ENCODE peak calls at places on chromosome 19, in ten cellular contexts. One of them, this sample, is unnamed.
A peak's percentile ranks its signal among the peaks of the same experiment; 100 is the strongest.

GRCh38 chr19:10292206-10292788 is 2.5 kb downstream of the ICAM5 start:
- DNase-seq in tibial artery: peak; percentile 82
- DNase-seq in GM23248: peak; percentile 91
- DNase-seq in tibial nerve: peak; percentile 47
- DNase-seq in CD8-positive, alpha-beta memory T cell: peak; percentile 72
- DNase-seq in HL-60: no peak
- DNase-seq in endodermal cell: peak; percentile 98
- DNase-seq in body of pancreas: peak; percentile 71
- DNase-seq in WERI-Rb-1: peak; percentile 99
- DNase-seq in testis: peak; percentile 78
- DNase-seq in this sample: peak; percentile 94

GRCh38 chr19:38506723-38507550 is 73.4 kb downstream of the RYR1 start:
- DNase-seq in tibial artery: no peak
- DNase-seq in GM23248: peak; percentile 87
- DNase-seq in tibial nerve: no peak
- DNase-seq in CD8-positive, alpha-beta memory T cell: peak; percentile 84
- DNase-seq in HL-60: peak; percentile 38
- DNase-seq in endodermal cell: peak; percentile 99
- DNase-seq in body of pancreas: peak; percentile 27
- DNase-seq in WERI-Rb-1: peak; percentile 64
- DNase-seq in testis: peak; percentile 88
- DNase-seq in this sample: peak; percentile 90

GRCh38 chr19:38266981-38267597 is 2.7 kb downstream of the SPINT2 start:
- DNase-seq in tibial artery: no peak
- DNase-seq in GM23248: peak; percentile 72
- DNase-seq in tibial nerve: no peak
- DNase-seq in CD8-positive, alpha-beta memory T cell: no peak
- DNase-seq in HL-60: no peak
- DNase-seq in endodermal cell: no peak
- DNase-seq in body of pancreas: no peak
- DNase-seq in WERI-Rb-1: no peak
- DNase-seq in testis: no peak
- DNase-seq in this sample: no peak

GRCh38 chr19:11729586-11729985 is 9.2 kb downstream of the ZNF823 start:
- DNase-seq in tibial artery: no peak
- DNase-seq in GM23248: no peak
- DNase-seq in tibial nerve: no peak
- DNase-seq in CD8-positive, alpha-beta memory T cell: no peak
- DNase-seq in HL-60: no peak
- DNase-seq in endodermal cell: no peak
- DNase-seq in body of pancreas: no peak
- DNase-seq in WERI-Rb-1: no peak
- DNase-seq in testis: no peak
- DNase-seq in this sample: no peak

GRCh38 chr19:12611361-12611699 is 610 bp downstream of the ZNF791 start:
- DNase-seq in tibial artery: peak; percentile 92
- DNase-seq in GM23248: peak; percentile 95
- DNase-seq in tibial nerve: peak; percentile 63
- DNase-seq in CD8-positive, alpha-beta memory T cell: no peak
- DNase-seq in HL-60: no peak
- DNase-seq in endodermal cell: peak; percentile 86
- DNase-seq in body of pancreas: peak; percentile 74
- DNase-seq in WERI-Rb-1: peak; percentile 79
- DNase-seq in testis: peak; percentile 83
- DNase-seq in this sample: peak; percentile 67

GRCh38 chr19:38718747-38719543 is 25.3 kb downstream of the CAPN12 start:
- DNase-seq in tibial artery: peak; percentile 96
- DNase-seq in GM23248: peak; percentile 40
- DNase-seq in tibial nerve: no peak
- DNase-seq in CD8-positive, alpha-beta memory T cell: no peak
- DNase-seq in HL-60: no peak
- DNase-seq in endodermal cell: peak; percentile 86
- DNase-seq in body of pancreas: peak; percentile 52
- DNase-seq in WERI-Rb-1: no peak
- DNase-seq in testis: no peak
- DNase-seq in this sample: peak; percentile 67

GRCh38 chr19:34165295-34165738 is 7.0 kb upstream of the LSM14A start:
- DNase-seq in tibial artery: no peak
- DNase-seq in GM23248: no peak
- DNase-seq in tibial nerve: no peak
- DNase-seq in CD8-positive, alpha-beta memory T cell: no peak
- DNase-seq in HL-60: no peak
- DNase-seq in endodermal cell: no peak
- DNase-seq in body of pancreas: no peak
- DNase-seq in WERI-Rb-1: no peak
- DNase-seq in testis: no peak
- DNase-seq in this sample: peak; percentile 55

GRCh38 chr19:54127688-54128440 is 9.7 kb upstream of the CNOT3 start:
- DNase-seq in tibial artery: no peak
- DNase-seq in GM23248: no peak
- DNase-seq in tibial nerve: no peak
- DNase-seq in CD8-positive, alpha-beta memory T cell: no peak
- DNase-seq in HL-60: no peak
- DNase-seq in endodermal cell: no peak
- DNase-seq in body of pancreas: no peak
- DNase-seq in WERI-Rb-1: no peak
- DNase-seq in testis: no peak
- DNase-seq in this sample: no peak

GRCh38 chr19:52734340-52734892 is 428 bp downstream of the ZNF611 start:
- DNase-seq in tibial artery: no peak
- DNase-seq in GM23248: peak; percentile 57
- DNase-seq in tibial nerve: no peak
- DNase-seq in CD8-positive, alpha-beta memory T cell: no peak
- DNase-seq in HL-60: peak; percentile 12
- DNase-seq in endodermal cell: peak; percentile 69
- DNase-seq in body of pancreas: no peak
- DNase-seq in WERI-Rb-1: no peak
- DNase-seq in testis: peak; percentile 18
- DNase-seq in this sample: no peak

GRCh38 chr19:294819-295686 is 3.9 kb upstream of the PLPP2 start:
- DNase-seq in tibial artery: no peak
- DNase-seq in GM23248: peak; percentile 70
- DNase-seq in tibial nerve: no peak
- DNase-seq in CD8-positive, alpha-beta memory T cell: peak; percentile 40
- DNase-seq in HL-60: no peak
- DNase-seq in endodermal cell: peak; percentile 91
- DNase-seq in body of pancreas: peak; percentile 48
- DNase-seq in WERI-Rb-1: peak; percentile 44
- DNase-seq in testis: no peak
- DNase-seq in this sample: peak; percentile 67

GRCh38 chr19:46932346-46932745 is 71.5 kb downstream of the ARHGAP35 start:
- DNase-seq in tibial artery: no peak
- DNase-seq in GM23248: peak; percentile 53
- DNase-seq in tibial nerve: no peak
- DNase-seq in CD8-positive, alpha-beta memory T cell: no peak
- DNase-seq in HL-60: no peak
- DNase-seq in endodermal cell: no peak
- DNase-seq in body of pancreas: no peak
- DNase-seq in WERI-Rb-1: no peak
- DNase-seq in testis: no peak
- DNase-seq in this sample: no peak

GRCh38 chr19:46660008-46660517 is 919 bp downstream of the DACT3 start:
- DNase-seq in tibial artery: peak; percentile 82
- DNase-seq in GM23248: peak; percentile 45
- DNase-seq in tibial nerve: no peak
- DNase-seq in CD8-positive, alpha-beta memory T cell: no peak
- DNase-seq in HL-60: no peak
- DNase-seq in endodermal cell: peak; percentile 86
- DNase-seq in body of pancreas: peak; percentile 23
- DNase-seq in WERI-Rb-1: peak; percentile 75
- DNase-seq in testis: no peak
- DNase-seq in this sample: no peak

GRCh38 chr19:41436664-41436951 is 3.1 kb downstream of the DMAC2 start:
- DNase-seq in tibial artery: no peak
- DNase-seq in GM23248: no peak
- DNase-seq in tibial nerve: no peak
- DNase-seq in CD8-positive, alpha-beta memory T cell: no peak
- DNase-seq in HL-60: no peak
- DNase-seq in endodermal cell: peak; percentile 38
- DNase-seq in body of pancreas: no peak
- DNase-seq in WERI-Rb-1: no peak
- DNase-seq in testis: no peak
- DNase-seq in this sample: no peak

GRCh38 chr19:13718733-13719132 is 45.6 kb upstream of the MRI1 start:
- DNase-seq in tibial artery: no peak
- DNase-seq in GM23248: peak; percentile 87
- DNase-seq in tibial nerve: no peak
- DNase-seq in CD8-positive, alpha-beta memory T cell: no peak
- DNase-seq in HL-60: no peak
- DNase-seq in endodermal cell: peak; percentile 63
- DNase-seq in body of pancreas: no peak
- DNase-seq in WERI-Rb-1: peak; percentile 20
- DNase-seq in testis: peak; percentile 56
- DNase-seq in this sample: no peak

GRCh38 chr19:2540646-2541454 is 64.9 kb downstream of the GADD45B start:
- DNase-seq in tibial artery: peak; percentile 93
- DNase-seq in GM23248: peak; percentile 100
- DNase-seq in tibial nerve: peak; percentile 73
- DNase-seq in CD8-positive, alpha-beta memory T cell: no peak
- DNase-seq in HL-60: no peak
- DNase-seq in endodermal cell: peak; percentile 99
- DNase-seq in body of pancreas: peak; percentile 80
- DNase-seq in WERI-Rb-1: no peak
- DNase-seq in testis: peak; percentile 92
- DNase-seq in this sample: peak; percentile 92

GRCh38 chr19:2537544-2537943 is 61.6 kb downstream of the GADD45B start:
- DNase-seq in tibial artery: no peak
- DNase-seq in GM23248: no peak
- DNase-seq in tibial nerve: no peak
- DNase-seq in CD8-positive, alpha-beta memory T cell: no peak
- DNase-seq in HL-60: no peak
- DNase-seq in endodermal cell: no peak
- DNase-seq in body of pancreas: no peak
- DNase-seq in WERI-Rb-1: no peak
- DNase-seq in testis: no peak
- DNase-seq in this sample: no peak

GRCh38 chr19:2538096-2538757 is 62.3 kb downstream of the GADD45B start:
- DNase-seq in tibial artery: no peak
- DNase-seq in GM23248: no peak
- DNase-seq in tibial nerve: no peak
- DNase-seq in CD8-positive, alpha-beta memory T cell: no peak
- DNase-seq in HL-60: no peak
- DNase-seq in endodermal cell: no peak
- DNase-seq in body of pancreas: no peak
- DNase-seq in WERI-Rb-1: no peak
- DNase-seq in testis: no peak
- DNase-seq in this sample: no peak

GRCh38 chr19:2542341-2543069 is 66.6 kb downstream of the GADD45B start:
- DNase-seq in tibial artery: no peak
- DNase-seq in GM23248: no peak
- DNase-seq in tibial nerve: no peak
- DNase-seq in CD8-positive, alpha-beta memory T cell: no peak
- DNase-seq in HL-60: no peak
- DNase-seq in endodermal cell: peak; percentile 72
- DNase-seq in body of pancreas: no peak
- DNase-seq in WERI-Rb-1: no peak
- DNase-seq in testis: no peak
- DNase-seq in this sample: peak; percentile 55

DNA sequence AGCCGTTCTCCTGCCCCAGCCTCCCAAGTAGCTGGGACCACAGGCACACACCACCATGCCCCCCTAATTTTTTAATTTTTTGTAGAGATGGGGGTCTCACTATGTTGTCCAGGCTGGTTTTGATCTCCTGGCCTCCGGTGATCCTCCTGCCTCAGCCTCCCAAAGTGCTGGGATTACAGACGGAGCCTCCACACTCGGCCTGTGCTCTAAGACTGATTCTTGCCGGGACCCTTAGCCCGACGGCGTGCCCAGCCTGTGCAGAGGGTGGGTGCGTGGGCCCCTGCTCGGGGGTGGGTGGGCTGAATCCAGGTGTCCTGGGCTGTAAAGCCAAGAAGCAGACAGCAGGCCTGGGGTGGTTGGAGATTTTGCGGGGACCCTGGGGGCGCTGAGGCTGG is 64.3 kb downstream of the GADD45B start:
- DNase-seq in tibial artery: no peak
- DNase-seq in GM23248: no peak
- DNase-seq in tibial nerve: no peak
- DNase-seq in CD8-positive, alpha-beta memory T cell: no peak
- DNase-seq in HL-60: no peak
- DNase-seq in endodermal cell: no peak
- DNase-seq in body of pancreas: no peak
- DNase-seq in WERI-Rb-1: no peak
- DNase-seq in testis: no peak
- DNase-seq in this sample: no peak
- H3K27ac ChIP-seq in tibial artery: peak overlapping the region; percentile 86
- H3K27ac ChIP-seq in GM23248: peak overlapping the region; percentile 98
- H3K27ac ChIP-seq in tibial nerve: peak overlapping the region; percentile 77
- H3K27ac ChIP-seq in CD8-positive, alpha-beta memory T cell: no peak overlapping the region
- H3K27ac ChIP-seq in HL-60: no peak overlapping the region
- H3K27ac ChIP-seq in endodermal cell: peak overlapping the region; percentile 94
- H3K27ac ChIP-seq in body of pancreas: peak overlapping the region; percentile 97
- H3K27ac ChIP-seq in WERI-Rb-1: no peak overlapping the region
- H3K27ac ChIP-seq in testis: peak overlapping the region; percentile 61
- H3K27ac ChIP-seq in this sample: peak overlapping the region; percentile 93

GRCh38 chr19:35551091-35551810 is 5.8 kb downstream of the TMEM147 start:
- DNase-seq in tibial artery: no peak
- DNase-seq in GM23248: no peak
- DNase-seq in tibial nerve: no peak
- DNase-seq in CD8-positive, alpha-beta memory T cell: no peak
- DNase-seq in HL-60: no peak
- DNase-seq in endodermal cell: no peak
- DNase-seq in body of pancreas: no peak
- DNase-seq in WERI-Rb-1: no peak
- DNase-seq in testis: no peak
- DNase-seq in this sample: no peak
- H3K27ac ChIP-seq in tibial artery: no peak overlapping the region
- H3K27ac ChIP-seq in GM23248: no peak overlapping the region
- H3K27ac ChIP-seq in tibial nerve: no peak overlapping the region
- H3K27ac ChIP-seq in CD8-positive, alpha-beta memory T cell: no peak overlapping the region
- H3K27ac ChIP-seq in HL-60: no peak overlapping the region
- H3K27ac ChIP-seq in endodermal cell: no peak overlapping the region
- H3K27ac ChIP-seq in body of pancreas: peak overlapping the region; percentile 69
- H3K27ac ChIP-seq in WERI-Rb-1: no peak overlapping the region
- H3K27ac ChIP-seq in testis: no peak overlapping the region
- H3K27ac ChIP-seq in this sample: no peak overlapping the region

DNA sequence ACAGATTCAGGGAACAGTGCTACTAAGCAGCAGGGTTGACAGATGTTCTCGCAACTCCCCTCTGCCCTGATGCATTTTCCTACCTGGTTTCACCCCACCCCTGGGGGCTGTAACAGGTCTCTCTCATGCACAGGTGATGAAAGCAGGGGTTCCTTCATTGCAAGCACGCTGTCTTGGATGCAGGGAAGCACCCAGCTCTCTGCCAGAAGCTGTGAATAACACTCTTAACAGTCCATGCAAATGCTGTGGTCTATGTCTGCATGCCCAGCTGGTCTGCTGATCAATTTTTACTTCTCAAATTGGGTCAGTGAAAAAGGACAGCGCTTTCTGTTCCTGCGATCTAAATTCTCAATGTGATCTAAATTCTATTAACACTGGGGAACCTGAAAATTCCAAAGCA is 246.3 kb upstream of the TSHZ3 start:
- DNase-seq in tibial artery: no peak
- DNase-seq in GM23248: no peak
- DNase-seq in tibial nerve: no peak
- DNase-seq in CD8-positive, alpha-beta memory T cell: no peak
- DNase-seq in HL-60: no peak
- DNase-seq in endodermal cell: peak; percentile 29
- DNase-seq in body of pancreas: no peak
- DNase-seq in WERI-Rb-1: no peak
- DNase-seq in testis: no peak
- DNase-seq in this sample: no peak
- H3K27ac ChIP-seq in tibial artery: no peak overlapping the region
- H3K27ac ChIP-seq in GM23248: no peak overlapping the region
- H3K27ac ChIP-seq in tibial nerve: no peak overlapping the region
- H3K27ac ChIP-seq in CD8-positive, alpha-beta memory T cell: no peak overlapping the region
- H3K27ac ChIP-seq in HL-60: no peak overlapping the region
- H3K27ac ChIP-seq in endodermal cell: no peak overlapping the region
- H3K27ac ChIP-seq in body of pancreas: no peak overlapping the region
- H3K27ac ChIP-seq in WERI-Rb-1: no peak overlapping the region
- H3K27ac ChIP-seq in testis: no peak overlapping the region
- H3K27ac ChIP-seq in this sample: no peak overlapping the region

GRCh38 chr19:16369306-16369663 is 44.7 kb downstream of the KLF2 start:
- DNase-seq in tibial artery: no peak
- DNase-seq in GM23248: no peak
- DNase-seq in tibial nerve: no peak
- DNase-seq in CD8-positive, alpha-beta memory T cell: no peak
- DNase-seq in HL-60: no peak
- DNase-seq in endodermal cell: no peak
- DNase-seq in body of pancreas: no peak
- DNase-seq in WERI-Rb-1: no peak
- DNase-seq in testis: no peak
- DNase-seq in this sample: no peak
- H3K27ac ChIP-seq in tibial artery: no peak overlapping the region
- H3K27ac ChIP-seq in GM23248: no peak overlapping the region
- H3K27ac ChIP-seq in tibial nerve: peak overlapping the region; percentile 3
- H3K27ac ChIP-seq in CD8-positive, alpha-beta memory T cell: peak overlapping the region; percentile 84
- H3K27ac ChIP-seq in HL-60: no peak overlapping the region
- H3K27ac ChIP-seq in endodermal cell: peak overlapping the region; percentile 2
- H3K27ac ChIP-seq in body of pancreas: no peak overlapping the region
- H3K27ac ChIP-seq in WERI-Rb-1: no peak overlapping the region
- H3K27ac ChIP-seq in testis: no peak overlapping the region
- H3K27ac ChIP-seq in this sample: no peak overlapping the region

This sample was measured in lower lobe of right lung.